ENCODE peak calls at places on chromosomes 11 and 22, in six cellular contexts. X is K562, C is GM12878, B is GM12891, R is HepG2, J is H1. N is an unnamed sample.

GRCh38 chr11:77020751-77021150 is 13.4 kb upstream of the B3GNT6 start:
- DNase-seq in X (no peak), C (no peak), B (no peak), R (no peak), J (no peak), N (no peak)

GRCh38 chr22:39706406-39707150 is 136.0 kb downstream of the CACNA1I start:
- DNase-seq in X (peak; percentile 42), C (no peak), B (no peak), R (no peak), J (no peak), N (no peak)

GRCh38 chr11:57464343-57465181 is 4.2 kb downstream of the RTN4RL2 start:
- DNase-seq in X (peak; percentile 64), C (no peak), B (no peak), R (no peak), J (no peak), N (no peak)

GRCh38 chr11:1533342-1533725 is 38.7 kb downstream of the DUSP8 start:
- DNase-seq in X (no peak), C (no peak), B (no peak), R (no peak), J (no peak), N (no peak)

GRCh38 chr11:37026741-37027140 is 428.7 kb upstream of the RAG2 start:
- DNase-seq in X (no peak), C (no peak), B (no peak), R (no peak), J (no peak), N (no peak)

GRCh38 chr11:133026952-133027351 is 505.3 kb downstream of the OPCML start:
- DNase-seq in X (no peak), C (no peak), B (no peak), R (no peak), J (no peak), N (no peak)

GRCh38 chr11:41246399-41246745 is 213.1 kb downstream of the LRRC4C start:
- DNase-seq in X (no peak), C (no peak), B (no peak), R (no peak), J (no peak), N (no peak)

GRCh38 chr22:38228873-38229740 is 27.3 kb downstream of the MAFF start:
- DNase-seq in X (no peak), C (no peak), B (no peak), R (peak; percentile 54), J (no peak), N (no peak)

GRCh38 chr11:33670250-33671011 is 30.2 kb downstream of the C11orf91 start:
- DNase-seq in X (no peak), C (no peak), B (no peak), R (no peak), J (no peak), N (no peak)

GRCh38 chr22:48368975-48369525 is 1458.6 kb downstream of the BRD1 start:
- DNase-seq in X (no peak), C (no peak), B (no peak), R (no peak), J (no peak), N (no peak)

GRCh38 chr11:64344721-64345120 is 4.7 kb downstream of the CCDC88B start:
- DNase-seq in X (no peak), C (no peak), B (no peak), R (no peak), J (no peak), N (no peak)

GRCh38 chr22:44023404-44024287 is 456 bp upstream of the PARVB start:
- DNase-seq in X (peak; percentile 83), C (no peak), B (peak; percentile 51), R (no peak), J (no peak), N (peak; percentile 62)

GRCh38 chr11:68271023-68271780 is 571 bp downstream of the C11orf24 start:
- DNase-seq in X (peak; percentile 70), C (no peak), B (no peak), R (peak; percentile 82), J (no peak), N (peak; percentile 63)

GRCh38 chr22:49845241-49845640 is 8.4 kb upstream of the ZBED4 start:
- DNase-seq in X (no peak), C (no peak), B (no peak), R (no peak), J (no peak), N (no peak)

GRCh38 chr22:42340695-42341383 is 70.4 kb upstream of the TCF20 start:
- DNase-seq in X (no peak), C (no peak), B (no peak), R (no peak), J (no peak), N (no peak)

GRCh38 chr11:23288001-23288783 is 427.9 kb upstream of the CCDC179 start:
- DNase-seq in X (no peak), C (no peak), B (no peak), R (no peak), J (no peak), N (no peak)

GRCh38 chr11:107665016-107665415 is 46.8 kb downstream of the SLN start:
- DNase-seq in X (no peak), C (no peak), B (no peak), R (no peak), J (no peak), N (no peak)

GRCh38 chr11:3154001-3154599 is 11.0 kb downstream of the OSBPL5 start:
- DNase-seq in X (peak; percentile 66), C (no peak), B (no peak), R (no peak), J (no peak), N (no peak)

GRCh38 chr11:87179621-87180020 is 141.9 kb downstream of the TMEM135 start:
- DNase-seq in X (no peak), C (no peak), B (no peak), R (no peak), J (no peak), N (no peak)

GRCh38 chr11:17273668-17274321 is 2.7 kb upstream of the NUCB2 start:
- DNase-seq in X (no peak), C (no peak), B (no peak), R (no peak), J (no peak), N (no peak)

GRCh38 chr11:75533843-75534242 is 8.1 kb upstream of the GDPD5 start:
- DNase-seq in X (no peak), C (no peak), B (no peak), R (no peak), J (no peak), N (no peak)

GRCh38 chr11:46913484-46913883 is 4.9 kb downstream of the LRP4 start:
- DNase-seq in X (no peak), C (no peak), B (no peak), R (no peak), J (no peak), N (no peak)

GRCh38 chr11:65946655-65947054 is 1.4 kb downstream of the TSGA10IP start:
- DNase-seq in X (no peak), C (no peak), B (no peak), R (no peak), J (no peak), N (no peak)

GRCh38 chr11:8232849-8233606 is 30.6 kb downstream of the LMO1 start:
- DNase-seq in X (no peak), C (no peak), B (no peak), R (no peak), J (no peak), N (no peak)

GRCh38 chr22:46894081-46894671 is 131.7 kb downstream of the TBC1D22A start:
- DNase-seq in X (no peak), C (no peak), B (no peak), R (no peak), J (no peak), N (no peak)
- TF ChIP-seq POLR2A in X (no peak), C (no peak), B (no peak), R (no peak), J (no peak), N (no peak)

GRCh38 chr11:69841859-69842698 is 22.9 kb upstream of the FGF3 start:
- DNase-seq in X (peak; percentile 56), C (no peak), B (no peak), R (no peak), J (no peak), N (no peak)

GRCh38 chr11:69844396-69844795 is 25.2 kb upstream of the FGF3 start:
- DNase-seq in X (no peak), C (no peak), B (no peak), R (no peak), J (no peak), N (no peak)

GRCh38 chr11:69843529-69843921 is 24.3 kb upstream of the FGF3 start:
- DNase-seq in X (no peak), C (no peak), B (no peak), R (no peak), J (no peak), N (no peak)

GRCh38 chr11:69841170-69841858 is 22.1 kb upstream of the FGF3 start:
- DNase-seq in X (no peak), C (no peak), B (no peak), R (no peak), J (no peak), N (no peak)

DNA sequence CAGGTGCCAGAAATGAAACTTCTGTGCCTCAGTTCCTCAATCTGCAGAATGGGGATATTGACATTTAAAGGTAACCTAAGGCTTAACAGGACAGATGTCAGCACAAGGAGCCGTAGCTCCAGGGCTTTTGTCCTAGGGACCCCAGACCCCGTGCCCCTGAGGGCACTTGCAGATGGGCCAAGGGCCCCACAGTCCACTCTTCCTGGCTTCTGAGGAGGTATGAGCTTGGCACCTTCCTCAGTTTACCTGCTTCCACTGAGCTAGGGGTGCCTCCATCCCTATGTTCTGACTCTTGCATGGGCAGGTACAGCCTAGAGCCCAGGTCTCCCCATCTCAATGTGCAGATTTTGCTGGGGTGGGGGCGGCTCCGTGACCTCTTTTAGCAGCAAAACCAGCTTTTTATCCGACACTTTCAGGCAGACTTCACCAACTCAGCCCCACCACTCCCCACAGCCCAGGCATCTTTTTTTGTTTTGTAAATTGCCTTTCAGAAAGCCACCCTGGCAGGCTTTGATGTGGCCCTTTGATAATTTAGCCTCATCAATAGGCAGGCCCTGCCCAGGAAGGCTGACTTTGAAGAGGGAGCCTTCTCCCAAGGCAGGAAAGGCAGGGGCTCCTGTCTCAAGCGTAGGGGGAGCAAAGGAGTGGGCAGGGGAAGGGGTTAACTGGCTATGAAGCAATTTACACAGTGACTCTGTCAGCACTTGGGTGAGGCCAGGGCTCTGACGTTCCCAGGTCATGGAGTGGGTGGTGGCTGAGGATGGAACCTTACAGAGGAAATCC is 23.7 kb upstream of the FGF3 start:
- DNase-seq in X (no peak), C (no peak), B (no peak), R (no peak), J (no peak), N (no peak)
- TF ChIP-seq TAF1 in X (no peak), C (no peak), B (no peak), R (no peak), J (no peak), N (no peak)

DNA sequence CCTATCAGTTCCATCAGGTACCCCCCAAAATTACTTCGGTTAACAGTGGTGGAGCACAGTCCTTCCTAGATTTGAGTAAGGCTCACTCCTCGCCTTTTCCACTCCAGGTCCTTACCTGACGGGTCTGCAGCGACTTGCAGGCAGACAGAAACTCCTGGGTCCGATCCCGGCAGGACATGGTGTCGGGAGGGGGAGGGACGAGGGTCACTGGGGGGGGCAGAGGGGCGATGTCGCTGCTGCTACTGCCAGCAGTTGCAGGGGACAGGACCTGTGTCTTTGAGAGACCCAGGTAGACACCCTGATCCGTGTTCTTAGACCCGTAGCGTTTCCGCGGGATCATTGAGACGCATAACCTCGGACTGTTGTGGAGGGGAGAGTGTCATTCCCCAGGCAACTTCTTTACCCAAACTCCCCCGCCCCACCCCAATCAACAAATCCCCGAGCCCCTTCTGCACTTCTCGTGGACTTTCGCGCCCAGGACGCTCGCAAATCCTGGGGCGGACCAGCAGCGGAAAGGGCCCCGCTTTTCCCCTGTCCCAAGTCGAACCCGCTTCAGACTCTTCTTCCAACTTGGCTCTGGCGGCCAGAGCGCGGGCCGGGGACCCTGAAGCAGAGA is 839 bp downstream of the STX5 start:
- DNase-seq in X (no peak), C (no peak), B (no peak), R (peak; percentile 57), J (no peak), N (no peak)
- TF ChIP-seq POLR2A in X (no peak), C (no peak), B (no peak), R (no peak), J (no peak), N (no peak)

GRCh38 chr11:58888579-58888978 is 44.1 kb upstream of the GLYATL2 start:
- DNase-seq in X (no peak), C (no peak), B (no peak), R (no peak), J (no peak), N (no peak)
- TF ChIP-seq TAF1 in X (no peak), C (no peak), B (no peak), R (no peak), J (no peak), N (no peak)

N was measured in GM12892.